ENCODE peak calls at places on chromosomes 7 and 10, in ten cellular contexts. One of them, this sample, is unnamed.

GRCh38 chr7:130366561-130366960 is 13.7 kb upstream of the CPA1 start:
- DNase-seq in ovary: no peak
- DNase-seq in mammary epithelial cell: no peak
- DNase-seq in cardiac fibroblast: no peak
- DNase-seq in GM23248: peak
- DNase-seq in heart right ventricle: no peak
- DNase-seq in HFF-Myc: no peak
- DNase-seq in fibroblast of pulmonary artery: no peak
- DNase-seq in hepatocyte: no peak
- DNase-seq in CD4-positive, CD25-positive, alpha-beta regulatory T cell: no peak
- DNase-seq in this sample: no peak

GRCh38 chr7:50718311-50718710 is 64.4 kb downstream of the GRB10 start:
- DNase-seq in ovary: no peak
- DNase-seq in mammary epithelial cell: no peak
- DNase-seq in cardiac fibroblast: no peak
- DNase-seq in GM23248: no peak
- DNase-seq in heart right ventricle: no peak
- DNase-seq in HFF-Myc: no peak
- DNase-seq in fibroblast of pulmonary artery: no peak
- DNase-seq in hepatocyte: no peak
- DNase-seq in CD4-positive, CD25-positive, alpha-beta regulatory T cell: no peak
- DNase-seq in this sample: peak

GRCh38 chr7:64888561-64888900 is 14.5 kb upstream of the ZNF273 start:
- DNase-seq in ovary: no peak
- DNase-seq in mammary epithelial cell: no peak
- DNase-seq in cardiac fibroblast: no peak
- DNase-seq in GM23248: no peak
- DNase-seq in heart right ventricle: no peak
- DNase-seq in HFF-Myc: no peak
- DNase-seq in fibroblast of pulmonary artery: peak
- DNase-seq in hepatocyte: no peak
- DNase-seq in CD4-positive, CD25-positive, alpha-beta regulatory T cell: no peak
- DNase-seq in this sample: peak

GRCh38 chr10:71221586-71222202 is 9.3 kb downstream of the UNC5B start:
- DNase-seq in ovary: no peak
- DNase-seq in mammary epithelial cell: no peak
- DNase-seq in cardiac fibroblast: no peak
- DNase-seq in GM23248: no peak
- DNase-seq in heart right ventricle: no peak
- DNase-seq in HFF-Myc: no peak
- DNase-seq in fibroblast of pulmonary artery: no peak
- DNase-seq in hepatocyte: no peak
- DNase-seq in CD4-positive, CD25-positive, alpha-beta regulatory T cell: no peak
- DNase-seq in this sample: no peak

GRCh38 chr7:5649658-5650057 is 131.8 kb downstream of the RNF216 start:
- DNase-seq in ovary: no peak
- DNase-seq in mammary epithelial cell: no peak
- DNase-seq in cardiac fibroblast: no peak
- DNase-seq in GM23248: no peak
- DNase-seq in heart right ventricle: no peak
- DNase-seq in HFF-Myc: no peak
- DNase-seq in fibroblast of pulmonary artery: no peak
- DNase-seq in hepatocyte: no peak
- DNase-seq in CD4-positive, CD25-positive, alpha-beta regulatory T cell: no peak
- DNase-seq in this sample: no peak

GRCh38 chr7:142711196-142711595 is 38.1 kb upstream of the PRSS1 start:
- DNase-seq in ovary: no peak
- DNase-seq in mammary epithelial cell: no peak
- DNase-seq in cardiac fibroblast: no peak
- DNase-seq in GM23248: no peak
- DNase-seq in heart right ventricle: no peak
- DNase-seq in HFF-Myc: no peak
- DNase-seq in fibroblast of pulmonary artery: no peak
- DNase-seq in hepatocyte: no peak
- DNase-seq in CD4-positive, CD25-positive, alpha-beta regulatory T cell: no peak
- DNase-seq in this sample: no peak

GRCh38 chr10:70954373-70954772 is 66.0 kb upstream of the PCBD1 start:
- DNase-seq in ovary: no peak
- DNase-seq in mammary epithelial cell: no peak
- DNase-seq in cardiac fibroblast: no peak
- DNase-seq in GM23248: no peak
- DNase-seq in heart right ventricle: no peak
- DNase-seq in HFF-Myc: no peak
- DNase-seq in fibroblast of pulmonary artery: no peak
- DNase-seq in hepatocyte: no peak
- DNase-seq in CD4-positive, CD25-positive, alpha-beta regulatory T cell: no peak
- DNase-seq in this sample: no peak

GRCh38 chr10:8616166-8616565 is 561.7 kb downstream of the GATA3 start:
- DNase-seq in ovary: no peak
- DNase-seq in mammary epithelial cell: no peak
- DNase-seq in cardiac fibroblast: no peak
- DNase-seq in GM23248: no peak
- DNase-seq in heart right ventricle: no peak
- DNase-seq in HFF-Myc: no peak
- DNase-seq in fibroblast of pulmonary artery: no peak
- DNase-seq in hepatocyte: peak
- DNase-seq in CD4-positive, CD25-positive, alpha-beta regulatory T cell: no peak
- DNase-seq in this sample: no peak

DNA sequence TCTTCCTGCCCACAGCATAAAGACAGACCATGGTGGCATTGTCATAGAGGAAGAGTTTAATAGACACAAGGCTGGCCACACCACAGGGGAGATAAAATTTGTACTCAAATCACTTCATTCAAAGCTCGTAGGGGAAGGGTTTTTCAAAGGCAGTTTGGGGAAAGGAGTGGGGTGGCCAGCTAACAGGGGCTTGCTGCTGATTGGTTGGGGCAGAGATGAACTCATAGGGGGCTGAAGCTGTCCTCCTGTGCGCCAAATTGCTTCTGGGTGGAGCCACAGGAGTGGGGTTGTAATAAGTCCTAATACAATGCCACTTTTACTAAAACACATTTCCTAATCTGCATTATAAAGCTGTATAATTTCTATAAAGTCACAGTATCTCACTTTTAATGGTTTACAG is 22.5 kb downstream of the PDZD8 start:
- DNase-seq in ovary: no peak
- DNase-seq in mammary epithelial cell: no peak
- DNase-seq in cardiac fibroblast: no peak
- DNase-seq in GM23248: no peak
- DNase-seq in heart right ventricle: no peak
- DNase-seq in HFF-Myc: no peak
- DNase-seq in fibroblast of pulmonary artery: no peak
- DNase-seq in hepatocyte: no peak
- DNase-seq in CD4-positive, CD25-positive, alpha-beta regulatory T cell: no peak
- DNase-seq in this sample: no peak
- H3K4me3 ChIP-seq in ovary: no peak
- H3K4me3 ChIP-seq in mammary epithelial cell: no peak
- H3K4me3 ChIP-seq in cardiac fibroblast: no peak
- H3K4me3 ChIP-seq in GM23248: no peak
- H3K4me3 ChIP-seq in heart right ventricle: no peak
- H3K4me3 ChIP-seq in HFF-Myc: no peak
- H3K4me3 ChIP-seq in fibroblast of pulmonary artery: no peak
- H3K4me3 ChIP-seq in hepatocyte: no peak
- H3K4me3 ChIP-seq in CD4-positive, CD25-positive, alpha-beta regulatory T cell: no peak
- H3K4me3 ChIP-seq in this sample: no peak

GRCh38 chr10:3196971-3197353 is 24.4 kb upstream of the PITRM1 start:
- DNase-seq in ovary: no peak
- DNase-seq in mammary epithelial cell: no peak
- DNase-seq in cardiac fibroblast: no peak
- DNase-seq in GM23248: no peak
- DNase-seq in heart right ventricle: no peak
- DNase-seq in HFF-Myc: no peak
- DNase-seq in fibroblast of pulmonary artery: no peak
- DNase-seq in hepatocyte: no peak
- DNase-seq in CD4-positive, CD25-positive, alpha-beta regulatory T cell: no peak
- DNase-seq in this sample: no peak

GRCh38 chr10:3198900-3199299 is 26.3 kb upstream of the PITRM1 start:
- DNase-seq in ovary: no peak
- DNase-seq in mammary epithelial cell: no peak
- DNase-seq in cardiac fibroblast: no peak
- DNase-seq in GM23248: no peak
- DNase-seq in heart right ventricle: no peak
- DNase-seq in HFF-Myc: no peak
- DNase-seq in fibroblast of pulmonary artery: no peak
- DNase-seq in hepatocyte: no peak
- DNase-seq in CD4-positive, CD25-positive, alpha-beta regulatory T cell: no peak
- DNase-seq in this sample: no peak

GRCh38 chr10:3196482-3196881 is 23.9 kb upstream of the PITRM1 start:
- DNase-seq in ovary: no peak
- DNase-seq in mammary epithelial cell: no peak
- DNase-seq in cardiac fibroblast: no peak
- DNase-seq in GM23248: no peak
- DNase-seq in heart right ventricle: no peak
- DNase-seq in HFF-Myc: no peak
- DNase-seq in fibroblast of pulmonary artery: no peak
- DNase-seq in hepatocyte: no peak
- DNase-seq in CD4-positive, CD25-positive, alpha-beta regulatory T cell: no peak
- DNase-seq in this sample: no peak

GRCh38 chr10:3195706-3196105 is 23.1 kb upstream of the PITRM1 start:
- DNase-seq in ovary: no peak
- DNase-seq in mammary epithelial cell: no peak
- DNase-seq in cardiac fibroblast: no peak
- DNase-seq in GM23248: no peak
- DNase-seq in heart right ventricle: no peak
- DNase-seq in HFF-Myc: no peak
- DNase-seq in fibroblast of pulmonary artery: no peak
- DNase-seq in hepatocyte: no peak
- DNase-seq in CD4-positive, CD25-positive, alpha-beta regulatory T cell: no peak
- DNase-seq in this sample: no peak

DNA sequence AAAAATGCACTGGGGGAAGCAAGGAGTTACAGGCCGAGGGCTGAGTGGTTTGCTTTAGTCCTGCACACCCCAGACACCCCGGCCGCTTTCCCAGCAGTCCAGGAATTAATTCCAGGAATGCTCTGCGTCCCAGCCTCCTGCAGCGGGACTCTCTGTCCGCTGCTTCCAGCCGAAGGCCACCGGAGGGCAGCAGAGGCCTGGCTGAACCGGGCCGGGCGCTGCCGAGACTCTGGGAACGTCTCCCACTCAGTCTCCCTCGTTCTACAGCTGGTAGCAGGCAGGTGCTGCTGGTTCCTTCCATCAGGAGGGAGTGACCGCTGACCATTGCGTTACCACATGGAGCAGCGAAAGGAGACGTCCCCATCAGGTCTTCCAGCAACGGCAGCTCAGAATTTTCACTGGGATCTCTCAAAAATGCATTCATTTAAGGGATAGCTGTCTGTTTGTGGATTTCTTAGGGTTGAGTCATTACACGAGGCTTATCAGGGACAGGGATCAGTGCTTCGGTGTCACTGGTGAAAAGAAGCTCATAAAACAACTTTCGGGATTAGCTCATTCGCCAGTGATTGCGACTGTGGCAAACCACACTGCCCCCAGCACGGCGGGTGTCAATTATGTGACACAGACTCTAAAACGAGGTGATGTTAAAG is 24.9 kb upstream of the PITRM1 start:
- DNase-seq in ovary: peak
- DNase-seq in mammary epithelial cell: peak
- DNase-seq in cardiac fibroblast: peak
- DNase-seq in GM23248: peak
- DNase-seq in heart right ventricle: peak
- DNase-seq in HFF-Myc: no peak
- DNase-seq in fibroblast of pulmonary artery: peak
- DNase-seq in hepatocyte: peak
- DNase-seq in CD4-positive, CD25-positive, alpha-beta regulatory T cell: peak
- DNase-seq in this sample: peak
- H3K4me3 ChIP-seq in ovary: no peak
- H3K4me3 ChIP-seq in mammary epithelial cell: peak
- H3K4me3 ChIP-seq in cardiac fibroblast: peak
- H3K4me3 ChIP-seq in GM23248: peak
- H3K4me3 ChIP-seq in heart right ventricle: peak
- H3K4me3 ChIP-seq in HFF-Myc: peak
- H3K4me3 ChIP-seq in fibroblast of pulmonary artery: peak
- H3K4me3 ChIP-seq in hepatocyte: no peak
- H3K4me3 ChIP-seq in CD4-positive, CD25-positive, alpha-beta regulatory T cell: peak
- H3K4me3 ChIP-seq in this sample: peak

GRCh38 chr10:66925896-66926719 is at the start of gene LRRTM3:
- DNase-seq in ovary: peak
- DNase-seq in mammary epithelial cell: peak
- DNase-seq in cardiac fibroblast: peak
- DNase-seq in GM23248: peak
- DNase-seq in heart right ventricle: peak
- DNase-seq in HFF-Myc: peak
- DNase-seq in fibroblast of pulmonary artery: peak
- DNase-seq in hepatocyte: peak
- DNase-seq in CD4-positive, CD25-positive, alpha-beta regulatory T cell: no peak
- DNase-seq in this sample: peak
- H3K4me3 ChIP-seq in ovary: no peak
- H3K4me3 ChIP-seq in mammary epithelial cell: no peak
- H3K4me3 ChIP-seq in cardiac fibroblast: peak
- H3K4me3 ChIP-seq in GM23248: peak
- H3K4me3 ChIP-seq in heart right ventricle: no peak
- H3K4me3 ChIP-seq in HFF-Myc: no peak
- H3K4me3 ChIP-seq in fibroblast of pulmonary artery: no peak
- H3K4me3 ChIP-seq in hepatocyte: peak
- H3K4me3 ChIP-seq in CD4-positive, CD25-positive, alpha-beta regulatory T cell: no peak
- H3K4me3 ChIP-seq in this sample: peak

GRCh38 chr7:85285502-85285901 is 98.6 kb upstream of the SEMA3D start:
- DNase-seq in ovary: no peak
- DNase-seq in mammary epithelial cell: no peak
- DNase-seq in cardiac fibroblast: no peak
- DNase-seq in GM23248: no peak
- DNase-seq in heart right ventricle: no peak
- DNase-seq in HFF-Myc: no peak
- DNase-seq in fibroblast of pulmonary artery: no peak
- DNase-seq in hepatocyte: no peak
- DNase-seq in CD4-positive, CD25-positive, alpha-beta regulatory T cell: no peak
- DNase-seq in this sample: no peak

GRCh38 chr7:85290252-85290651 is 103.4 kb upstream of the SEMA3D start:
- DNase-seq in ovary: no peak
- DNase-seq in mammary epithelial cell: no peak
- DNase-seq in cardiac fibroblast: no peak
- DNase-seq in GM23248: no peak
- DNase-seq in heart right ventricle: no peak
- DNase-seq in HFF-Myc: no peak
- DNase-seq in fibroblast of pulmonary artery: no peak
- DNase-seq in hepatocyte: no peak
- DNase-seq in CD4-positive, CD25-positive, alpha-beta regulatory T cell: no peak
- DNase-seq in this sample: no peak

GRCh38 chr7:85287126-85287825 is 100.4 kb upstream of the SEMA3D start:
- DNase-seq in ovary: no peak
- DNase-seq in mammary epithelial cell: no peak
- DNase-seq in cardiac fibroblast: peak
- DNase-seq in GM23248: peak
- DNase-seq in heart right ventricle: no peak
- DNase-seq in HFF-Myc: peak
- DNase-seq in fibroblast of pulmonary artery: peak
- DNase-seq in hepatocyte: peak
- DNase-seq in CD4-positive, CD25-positive, alpha-beta regulatory T cell: no peak
- DNase-seq in this sample: peak

GRCh38 chr7:85289279-85289678 is 102.4 kb upstream of the SEMA3D start:
- DNase-seq in ovary: no peak
- DNase-seq in mammary epithelial cell: no peak
- DNase-seq in cardiac fibroblast: no peak
- DNase-seq in GM23248: no peak
- DNase-seq in heart right ventricle: no peak
- DNase-seq in HFF-Myc: no peak
- DNase-seq in fibroblast of pulmonary artery: no peak
- DNase-seq in hepatocyte: no peak
- DNase-seq in CD4-positive, CD25-positive, alpha-beta regulatory T cell: no peak
- DNase-seq in this sample: no peak

DNA sequence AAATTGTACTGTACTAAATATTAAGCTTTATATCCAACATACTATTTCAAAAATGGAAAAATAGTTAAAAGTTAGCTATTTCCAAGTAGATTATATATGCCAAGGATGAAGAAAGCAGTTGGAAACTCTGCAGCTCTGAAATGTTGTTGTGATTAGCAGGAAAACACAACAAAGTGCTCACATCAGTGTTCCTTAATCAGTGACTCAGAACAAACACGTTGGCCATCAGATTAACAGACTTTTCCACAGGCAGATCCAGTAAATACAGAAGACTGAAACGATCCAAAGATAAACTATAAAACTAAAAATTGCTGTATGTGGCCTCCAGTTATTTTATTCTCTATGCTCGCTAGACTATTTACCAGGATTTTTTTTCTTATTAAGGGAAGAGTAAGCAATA is 99.6 kb upstream of the SEMA3D start:
- DNase-seq in ovary: no peak
- DNase-seq in mammary epithelial cell: no peak
- DNase-seq in cardiac fibroblast: no peak
- DNase-seq in GM23248: peak
- DNase-seq in heart right ventricle: no peak
- DNase-seq in HFF-Myc: no peak
- DNase-seq in fibroblast of pulmonary artery: no peak
- DNase-seq in hepatocyte: no peak
- DNase-seq in CD4-positive, CD25-positive, alpha-beta regulatory T cell: no peak
- DNase-seq in this sample: no peak
- H3K4me3 ChIP-seq in ovary: no peak
- H3K4me3 ChIP-seq in mammary epithelial cell: no peak
- H3K4me3 ChIP-seq in cardiac fibroblast: no peak
- H3K4me3 ChIP-seq in GM23248: no peak
- H3K4me3 ChIP-seq in heart right ventricle: no peak
- H3K4me3 ChIP-seq in HFF-Myc: no peak
- H3K4me3 ChIP-seq in fibroblast of pulmonary artery: no peak
- H3K4me3 ChIP-seq in hepatocyte: no peak
- H3K4me3 ChIP-seq in CD4-positive, CD25-positive, alpha-beta regulatory T cell: no peak
- H3K4me3 ChIP-seq in this sample: no peak

This sample was measured in choroid plexus epithelial cell.